ENCODE peak calls at places on chromosome 20, in eight cellular contexts. K is stomach; J is heart right ventricle; Y is SW480; S is RCC 7860; A is fibroblast of pulmonary artery; X is erythroblast; M is activated naive CD8-positive, alpha-beta T cell treated with anti-CD3 and anti-CD28 coated beads, Interleukin-2, amount 50 U/mL, for 24 hours. Z is an unnamed sample.

GRCh38 chr20:34538671-34539123 is 19.8 kb upstream of the MAP1LC3A start:
- DNase-seq in X (peak; percentile 67), K (peak; percentile 60), A (peak; percentile 71), M (peak; percentile 67), S (no peak), J (no peak), Y (peak; percentile 52), Z (no peak)

GRCh38 chr20:31661625-31662371 is 24.1 kb downstream of the COX4I2 start:
- DNase-seq in X (peak; percentile 80), A (peak; percentile 71), K (peak; percentile 86), S (peak; percentile 75), Y (peak; percentile 80), M (peak; percentile 83), J (peak; percentile 83), Z (peak; percentile 72)

GRCh38 chr20:34112600-34113061 is 588 bp upstream of the EIF2S2 start:
- DNase-seq in J (peak; percentile 18), M (no peak), Y (peak; percentile 68), K (peak; percentile 32), X (peak; percentile 77), A (peak; percentile 59), S (no peak), Z (peak; percentile 48)

GRCh38 chr20:47320990-47321805 is 35.3 kb downstream of the ZMYND8 start:
- DNase-seq in M (no peak), S (no peak), J (no peak), K (peak; percentile 41), X (no peak), Y (peak; percentile 83), A (no peak), Z (no peak)

GRCh38 chr20:11694467-11694866 is 223.2 kb upstream of the BTBD3 start:
- DNase-seq in X (no peak), J (no peak), M (no peak), S (no peak), Y (no peak), K (no peak), A (no peak), Z (no peak)

GRCh38 chr20:13085275-13085674 is 76.5 kb downstream of the SPTLC3 start:
- DNase-seq in M (no peak), J (no peak), X (no peak), Y (no peak), K (no peak), A (no peak), S (no peak), Z (no peak)

GRCh38 chr20:1894471-1894950 is 696 bp upstream of the SIRPA start:
- DNase-seq in Y (peak; percentile 54), J (no peak), M (no peak), X (peak; percentile 32), S (no peak), A (no peak), K (peak; percentile 62), Z (no peak)

GRCh38 chr20:1185781-1186334 is 1.1 kb upstream of the TMEM74B start:
- DNase-seq in K (peak; percentile 49), Y (peak; percentile 70), X (peak; percentile 82), J (peak; percentile 48), M (peak; percentile 67), A (peak; percentile 48), S (no peak), Z (no peak)

GRCh38 chr20:58688838-58689237 is 3.8 kb upstream of the NPEPL1 start:
- DNase-seq in A (peak; percentile 17), X (no peak), K (peak; percentile 21), J (no peak), S (no peak), M (no peak), Y (no peak), Z (no peak)

GRCh38 chr20:19121916-19122315 is 90.5 kb upstream of the SLC24A3 start:
- DNase-seq in J (no peak), A (no peak), K (no peak), X (no peak), Y (no peak), S (no peak), M (no peak), Z (no peak)

Z was measured in tibial nerve.